ENCODE peak calls at places on chromosomes 2 and 18, in six cellular contexts. M is heart right ventricle, Z is psoas muscle, J is heart left ventricle, V is MCF 10A, P is PC-9. C is an unnamed sample.
A peak's percentile ranks its signal among the peaks of the same experiment; 100 is the strongest.

GRCh38 chr18:7021994-7022840 is 95.4 kb downstream of the LAMA1 start:
- DNase-seq in M (no peak), Z (no peak), J (no peak), V (peak; percentile 84), P (peak; percentile 30), C (peak; percentile 4)

GRCh38 chr2:192196451-192197194 is 1.9 kb upstream of the TMEFF2 start:
- DNase-seq in M (no peak), Z (no peak), J (no peak), V (no peak), P (no peak), C (no peak)

GRCh38 chr2:239293450-239294430 is 107.1 kb downstream of the HDAC4 start:
- DNase-seq in M (no peak), Z (no peak), J (no peak), V (no peak), P (no peak), C (no peak)

GRCh38 chr2:139759000-139759505 is 978.9 kb upstream of the NXPH2 start:
- DNase-seq in M (no peak), Z (no peak), J (no peak), V (no peak), P (no peak), C (no peak)

GRCh38 chr2:216653931-216654365 is 20.7 kb downstream of the IGFBP2 start:
- DNase-seq in M (no peak), Z (no peak), J (no peak), V (no peak), P (no peak), C (peak; percentile 25)

GRCh38 chr2:66441651-66442365 is 6.9 kb downstream of the MEIS1 start:
- DNase-seq in M (no peak), Z (no peak), J (no peak), V (no peak), P (no peak), C (no peak)

GRCh38 chr18:76687271-76688006 is 134.9 kb upstream of the ZNF236 start:
- DNase-seq in M (no peak), Z (no peak), J (no peak), V (peak; percentile 42), P (no peak), C (no peak)

GRCh38 chr2:46939596-46940359 is 24.2 kb upstream of the MCFD2 start:
- DNase-seq in M (no peak), Z (no peak), J (no peak), V (no peak), P (peak; percentile 76), C (no peak)

GRCh38 chr2:23601301-23601965 is 216.5 kb downstream of the KLHL29 start:
- DNase-seq in M (no peak), Z (no peak), J (no peak), V (no peak), P (no peak), C (no peak)

GRCh38 chr2:201452058-201452736 is 657 bp downstream of the STRADB start:
- DNase-seq in M (no peak), Z (no peak), J (peak; percentile 26), V (no peak), P (no peak), C (no peak)

GRCh38 chr2:15984367-15985255 is 44.3 kb downstream of the MYCN start:
- DNase-seq in M (no peak), Z (peak; percentile 24), J (no peak), V (no peak), P (no peak), C (no peak)

GRCh38 chr2:17976871-17977746 is 98.6 kb downstream of the KCNS3 start:
- DNase-seq in M (peak; percentile 10), Z (peak; percentile 38), J (peak; percentile 19), V (peak; percentile 81), P (peak; percentile 71), C (peak; percentile 84)

GRCh38 chr2:240916571-240917008 is 10.5 kb downstream of the CROCC2 start:
- DNase-seq in M (peak; percentile 54), Z (peak; percentile 81), J (peak; percentile 58), V (peak; percentile 65), P (peak; percentile 36), C (peak; percentile 84)

GRCh38 chr2:20444993-20445910 is 1.6 kb upstream of the RHOB start:
- DNase-seq in M (no peak), Z (no peak), J (no peak), V (no peak), P (no peak), C (no peak)

GRCh38 chr2:20440001-20440560 is 6.8 kb upstream of the RHOB start:
- DNase-seq in M (no peak), Z (no peak), J (no peak), V (no peak), P (no peak), C (no peak)

GRCh38 chr2:20446280-20446916 is 476 bp upstream of the RHOB start:
- DNase-seq in M (peak; percentile 37), Z (no peak), J (peak; percentile 30), V (no peak), P (no peak), C (no peak)

GRCh38 chr2:20444113-20444992 is 2.5 kb upstream of the RHOB start:
- DNase-seq in M (peak; percentile 56), Z (no peak), J (peak; percentile 40), V (no peak), P (no peak), C (no peak)

DNA sequence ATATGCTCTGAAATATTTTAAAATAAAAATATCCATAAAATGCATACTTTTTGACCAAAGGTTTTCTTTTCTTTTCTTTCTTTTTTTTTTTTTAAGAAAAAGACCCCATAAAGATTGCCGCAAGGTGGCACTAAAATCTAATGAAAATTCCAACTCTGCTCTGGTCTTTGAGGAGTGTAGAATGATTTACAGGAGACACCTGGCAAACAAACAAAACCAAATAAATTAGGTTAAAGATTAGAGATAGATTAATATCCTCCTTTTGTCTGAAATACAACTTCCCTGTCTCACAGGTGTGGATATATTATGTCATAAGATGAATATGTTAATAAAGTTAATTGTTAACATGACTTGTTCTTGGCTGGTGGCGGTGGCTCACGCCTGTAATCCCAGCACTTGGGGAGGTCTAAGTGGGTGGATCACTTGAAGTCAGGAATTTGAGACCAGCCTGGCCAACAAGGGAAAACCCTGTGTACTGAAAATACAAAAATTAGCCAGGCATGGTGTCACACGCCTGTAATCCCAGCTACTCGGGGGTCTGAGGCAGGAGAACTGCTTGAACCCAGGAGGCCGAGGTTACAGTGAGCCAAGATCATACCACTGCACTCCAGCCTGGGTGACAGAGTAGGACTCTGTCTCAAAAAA is 3.5 kb upstream of the RHOB start:
- DNase-seq in M (peak; percentile 40), Z (no peak), J (no peak), V (peak; percentile 66), P (no peak), C (no peak)
- TF ChIP-seq CTCF in M (peak; percentile 39), Z (peak; percentile 76), J (peak; percentile 76), V (peak; percentile 38), P (peak; percentile 87), C (peak; percentile 35)

DNA sequence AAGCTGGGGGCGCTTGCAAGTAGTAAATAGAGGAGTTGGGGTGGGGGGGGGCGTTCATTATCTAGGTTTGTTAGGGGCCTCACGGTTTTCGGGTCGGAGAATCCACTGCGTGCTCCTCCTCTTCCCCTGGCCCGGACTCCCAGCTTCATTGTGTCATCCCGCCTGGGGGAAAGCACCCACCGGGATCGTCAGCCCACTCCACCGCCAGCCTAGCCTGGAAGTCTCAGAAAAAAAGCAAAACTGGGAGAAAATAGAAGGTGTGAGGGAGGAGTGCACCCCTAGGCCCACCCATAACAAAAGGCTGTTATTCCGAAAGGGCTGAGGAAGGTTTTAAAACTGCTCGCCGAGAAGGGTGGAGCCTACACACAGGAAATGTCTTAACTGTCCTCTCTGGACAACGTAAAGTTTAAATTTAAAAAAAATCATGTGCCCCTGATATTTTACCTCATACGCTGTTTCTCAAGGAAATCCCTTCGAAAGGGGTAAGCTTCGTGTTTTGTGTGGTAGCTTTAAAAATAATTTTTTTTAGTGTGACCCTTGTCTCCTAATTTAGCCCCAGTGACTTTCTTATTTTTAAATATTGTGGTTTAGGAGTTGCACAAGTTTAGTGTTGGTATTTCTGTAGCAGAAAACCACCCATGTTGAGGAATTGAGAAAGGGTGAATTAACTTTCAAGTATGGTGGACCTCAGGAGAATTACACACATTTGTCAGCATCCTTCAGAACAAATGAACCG is 104.2 kb downstream of the SPTBN1 start:
- DNase-seq in M (no peak), Z (peak; percentile 51), J (no peak), V (peak; percentile 76), P (no peak), C (no peak)
- TF ChIP-seq CTCF in M (no peak), Z (no peak), J (no peak), V (no peak), P (no peak), C (no peak)

GRCh38 chr2:213018340-213018901 is 133.0 kb downstream of the IKZF2 start:
- DNase-seq in M (no peak), Z (no peak), J (no peak), V (no peak), P (no peak), C (no peak)

GRCh38 chr2:213019368-213019767 is 132.0 kb downstream of the IKZF2 start:
- DNase-seq in M (no peak), Z (no peak), J (no peak), V (no peak), P (no peak), C (no peak)

GRCh38 chr2:213021971-213022899 is 129.2 kb downstream of the IKZF2 start:
- DNase-seq in M (no peak), Z (no peak), J (no peak), V (no peak), P (peak; percentile 29), C (no peak)

GRCh38 chr2:213022987-213023386 is 128.4 kb downstream of the IKZF2 start:
- DNase-seq in M (no peak), Z (no peak), J (no peak), V (no peak), P (no peak), C (no peak)

GRCh38 chr2:213020268-213020667 is 131.1 kb downstream of the IKZF2 start:
- DNase-seq in M (no peak), Z (no peak), J (no peak), V (no peak), P (no peak), C (no peak)
- TF ChIP-seq CTCF in M (no peak), Z (no peak), J (no peak), V (no peak), P (no peak), C (no peak)

DNA sequence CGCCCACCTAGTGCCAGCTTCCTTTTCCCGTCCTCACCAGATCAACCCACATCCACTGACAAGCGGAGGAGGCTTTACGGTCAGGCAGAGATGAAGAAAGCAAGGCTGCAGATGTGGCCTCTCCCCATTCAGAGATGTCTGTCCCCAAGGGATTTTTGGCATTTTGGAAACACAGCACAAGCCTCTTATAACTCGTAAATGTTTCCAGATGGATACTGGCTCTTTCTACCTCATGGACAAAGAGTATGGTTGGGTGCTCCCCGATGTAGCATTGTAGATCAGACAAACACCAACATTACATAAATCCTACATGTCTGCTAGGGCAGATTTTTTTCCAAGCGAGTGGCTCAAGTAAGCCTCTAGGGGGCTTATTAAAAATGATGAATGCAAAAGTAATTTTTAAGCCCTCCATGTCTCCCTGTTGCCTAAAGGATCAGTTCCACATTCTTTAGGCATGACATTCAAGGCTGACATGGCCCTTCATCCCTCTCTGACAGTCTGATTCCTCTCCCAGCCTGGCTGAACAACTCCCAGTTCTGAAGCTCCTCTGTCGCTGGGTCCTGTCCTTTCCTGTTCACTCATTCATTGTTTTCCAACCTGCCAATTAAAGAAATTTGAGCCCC is 11.7 kb downstream of the VIT start:
- DNase-seq in M (no peak), Z (no peak), J (no peak), V (no peak), P (peak; percentile 7), C (peak; percentile 87)
- TF ChIP-seq CTCF in M (no peak), Z (no peak), J (peak; percentile 23), V (no peak), P (no peak), C (peak; percentile 41)

C was measured in AG09319.